ENCODE peak calls at places on chromosomes 5 and 9, in four cellular contexts. N, F, U and S are unnamed samples.

GRCh38 chr5:36267905-36268304 is 26.2 kb upstream of the NADK2 start:
- DNase-seq in N (no peak), U (no peak), F (no peak), S (no peak)

GRCh38 chr9:21770877-21771560 is 31.4 kb upstream of the MTAP start:
- DNase-seq in U (no peak), N (no peak), F (no peak), S (no peak)

GRCh38 chr9:129570450-129571297 is 50.2 kb downstream of the C9orf50 start:
- DNase-seq in U (peak), F (peak), N (no peak), S (no peak)

GRCh38 chr5:102627311-102627710 is 127.8 kb upstream of the PAM start:
- DNase-seq in F (no peak), U (no peak), N (no peak), S (no peak)

GRCh38 chr5:141821430-141821925 is 56.7 kb downstream of the PCDH1 start:
- DNase-seq in N (no peak), U (no peak), F (peak), S (no peak)

GRCh38 chr9:130232899-130233586 is 32.5 kb upstream of the HMCN2 start:
- DNase-seq in N (no peak), U (no peak), F (no peak), S (no peak)

GRCh38 chr5:93188876-93189485 is 392.0 kb downstream of the NR2F1-AS1 start:
- DNase-seq in U (no peak), N (no peak), F (no peak), S (no peak)

GRCh38 chr5:119426059-119426458 is 26.2 kb upstream of the HSD17B4 start:
- DNase-seq in U (no peak), N (no peak), F (no peak), S (no peak)

GRCh38 chr9:20636883-20637440 is 14.7 kb upstream of the MLLT3 start:
- DNase-seq in U (no peak), N (no peak), F (no peak), S (no peak)
- TF ChIP-seq TARDBP in U (no peak), N (no peak), F (no peak), S (no peak)

GRCh38 chr9:5671711-5672353 is 42.9 kb downstream of the RIC1 start:
- DNase-seq in N (peak), U (no peak), F (no peak), S (no peak)
- TF ChIP-seq TARDBP in N (no peak), U (no peak), F (no peak), S (no peak)

DNA sequence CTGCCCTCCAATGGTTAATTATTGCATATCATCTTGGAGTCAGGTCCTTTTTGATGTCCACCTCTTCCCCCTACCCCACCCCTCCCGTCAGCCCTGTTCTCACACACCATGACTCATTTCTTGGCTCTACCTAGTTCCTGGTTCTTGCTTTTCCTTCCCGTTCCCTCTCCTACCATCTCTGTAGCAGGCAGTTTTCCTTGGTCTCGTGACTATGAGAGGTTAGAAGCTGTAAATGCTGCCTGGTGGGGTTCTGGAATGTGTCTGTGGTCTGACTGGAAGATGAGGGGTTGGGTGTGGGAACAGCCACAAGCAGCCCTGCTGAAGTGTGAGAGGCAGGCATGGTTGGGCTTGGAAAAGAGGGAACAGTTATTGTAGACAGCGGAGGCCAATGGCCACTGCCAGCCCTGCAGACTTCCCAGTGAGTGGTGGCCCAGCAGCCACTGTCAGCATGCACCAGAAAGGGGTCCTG is 18.2 kb downstream of the SLC22A5 start:
- DNase-seq in N (no peak), U (no peak), F (peak), S (no peak)
- TF ChIP-seq TARDBP in N (no peak), U (no peak), F (no peak), S (no peak)

DNA sequence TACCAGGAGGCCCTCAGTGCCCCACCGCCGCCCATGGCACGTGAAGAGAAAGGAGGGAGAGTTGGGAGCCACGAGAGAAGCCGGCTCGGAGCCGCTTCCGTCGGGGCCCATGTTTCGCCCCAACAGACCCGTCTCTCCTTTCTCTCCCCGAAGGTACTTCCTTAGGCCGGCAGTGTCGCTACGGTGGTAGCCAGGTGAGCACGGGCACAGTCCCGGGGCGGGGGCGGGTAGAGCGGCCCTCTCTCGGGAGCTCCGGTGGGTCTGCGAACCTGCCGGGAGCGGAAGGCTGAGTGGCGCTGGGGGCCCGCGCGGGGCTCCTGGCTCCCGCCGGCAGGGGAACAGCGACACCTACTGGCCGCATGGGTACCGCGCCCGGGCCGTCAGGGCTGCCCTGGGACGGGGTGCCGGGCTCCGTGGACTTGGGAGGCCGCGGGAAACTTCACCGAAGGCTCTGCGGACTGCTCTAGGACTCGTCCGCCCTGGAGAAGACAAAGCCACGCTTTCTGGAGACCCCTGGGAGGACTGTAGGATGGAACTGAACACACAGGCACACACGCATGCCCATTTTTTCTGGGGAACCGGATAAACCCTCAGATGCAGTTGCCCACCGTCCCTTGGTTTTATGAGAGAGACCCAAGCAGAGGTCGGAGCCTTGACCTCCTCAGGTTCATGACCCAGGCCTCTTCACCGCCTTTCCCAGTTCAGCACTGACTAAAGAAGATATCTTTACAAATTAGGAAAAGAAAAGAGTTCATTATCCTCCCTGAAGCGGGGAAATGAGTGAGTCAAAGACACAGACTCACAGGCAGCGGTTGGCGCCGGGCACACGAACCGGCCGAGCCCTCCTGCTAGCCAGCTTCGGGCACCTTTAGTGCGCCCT is 202.5 kb downstream of the MEF2C start:
- DNase-seq in F (peak), U (peak), N (no peak), S (peak)
- TF ChIP-seq TARDBP in F (peak), U (no peak), N (no peak), S (no peak)

GRCh38 chr5:16179936-16180788 is 571 bp upstream of the MARCHF11 start:
- DNase-seq in F (no peak), N (no peak), U (no peak), S (no peak)
- TF ChIP-seq TARDBP in F (no peak), N (no peak), U (no peak), S (no peak)

DNA sequence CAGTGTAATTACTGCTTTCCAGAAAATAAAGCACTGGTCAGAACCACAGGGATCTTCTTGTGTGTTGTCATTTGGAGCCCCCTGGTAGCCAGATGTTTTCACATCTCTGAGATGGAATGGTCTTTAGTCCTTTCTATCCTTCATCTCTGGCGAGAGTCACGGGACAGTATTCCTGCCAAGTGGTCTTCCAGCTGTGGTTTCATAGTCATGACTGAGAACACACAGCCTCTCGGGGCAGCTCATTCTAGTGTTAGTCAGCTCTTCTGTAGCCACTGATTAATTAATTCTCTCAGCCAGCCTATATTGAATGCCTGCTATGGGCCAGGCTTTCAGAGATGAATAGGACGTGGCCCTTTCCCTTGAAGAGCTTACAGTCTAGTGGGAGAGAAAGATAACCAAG is 34.1 kb downstream of the HMGXB3 start:
- DNase-seq in F (no peak), N (no peak), U (no peak), S (no peak)
- TF ChIP-seq TARDBP in F (no peak), N (no peak), U (no peak), S (no peak)

GRCh38 chr9:136644343-136644592 is 18.4 kb upstream of the EGFL7 start:
- DNase-seq in F (peak), U (no peak), N (no peak), S (no peak)

GRCh38 chr9:136644593-136645342 is 17.9 kb upstream of the EGFL7 start:
- DNase-seq in U (peak), N (no peak), F (peak), S (no peak)

GRCh38 chr9:136645343-136645902 is 17.3 kb upstream of the EGFL7 start:
- DNase-seq in N (no peak), U (no peak), F (peak), S (no peak)

GRCh38 chr9:136646827-136647711 is 15.6 kb upstream of the EGFL7 start:
- DNase-seq in F (no peak), U (no peak), N (no peak), S (no peak)

DNA sequence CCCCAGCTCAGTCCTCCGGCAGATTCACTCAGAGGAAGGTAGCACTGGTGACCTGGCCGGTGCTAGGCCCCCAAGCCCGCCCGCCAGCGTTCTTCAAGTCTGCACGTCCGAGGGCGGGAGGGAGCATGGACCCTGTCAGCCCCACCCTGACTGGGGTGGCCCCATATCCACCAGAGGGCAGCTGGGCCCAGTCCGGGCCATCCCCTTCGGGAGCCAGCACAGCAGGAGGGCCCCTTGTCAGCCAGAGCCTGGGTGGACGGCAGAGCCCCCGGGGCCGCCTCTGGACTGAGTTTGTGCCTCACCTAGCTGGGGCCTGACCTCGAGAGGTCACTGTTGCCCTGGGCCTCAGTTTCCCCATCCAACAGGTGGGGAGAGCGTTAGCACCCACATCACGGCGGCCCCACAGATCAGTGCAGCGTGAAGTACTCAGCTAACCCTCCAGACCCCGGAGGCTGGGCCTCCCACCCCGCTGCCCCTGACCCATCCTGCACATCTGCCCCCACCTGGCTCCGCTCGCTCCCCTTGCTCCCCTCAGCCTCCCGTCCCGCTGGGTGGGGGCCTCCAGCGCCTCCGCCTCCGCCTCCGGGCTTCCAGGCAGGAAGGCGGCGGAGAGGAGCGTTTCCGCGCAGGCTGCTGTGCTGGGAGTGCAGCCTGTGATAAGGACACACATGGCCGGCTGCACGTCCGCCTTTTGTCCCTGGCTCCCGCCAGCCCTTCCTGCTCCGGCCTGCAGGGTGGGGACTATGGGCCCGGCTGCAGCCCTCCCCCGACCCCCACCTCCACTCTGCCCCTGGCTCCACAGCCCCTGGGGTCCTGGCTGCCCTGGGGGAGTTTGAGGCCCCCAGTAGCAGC is 16.6 kb upstream of the EGFL7 start:
- DNase-seq in F (peak), N (no peak), U (peak), S (no peak)
- TF ChIP-seq TARDBP in F (no peak), N (no peak), U (peak), S (no peak)

GRCh38 chr5:176868731-176869130 is 30.4 kb downstream of the HK3 start:
- DNase-seq in F (no peak), U (no peak), N (no peak), S (no peak)

GRCh38 chr5:176864755-176865154 is 34.4 kb downstream of the HK3 start:
- DNase-seq in F (no peak), U (no peak), N (no peak), S (no peak)

GRCh38 chr5:176865964-176866363 is 33.2 kb downstream of the HK3 start:
- DNase-seq in N (no peak), F (no peak), U (no peak), S (no peak)

GRCh38 chr5:176868126-176868525 is 31.0 kb downstream of the HK3 start:
- DNase-seq in U (no peak), F (no peak), N (no peak), S (no peak)

GRCh38 chr5:176866913-176867312 is 32.2 kb downstream of the HK3 start:
- DNase-seq in U (no peak), F (peak), N (no peak), S (no peak)
- TF ChIP-seq TARDBP in U (no peak), F (no peak), N (no peak), S (no peak)

GRCh38 chr5:139848508-139849100 is 53.0 kb downstream of the PSD2 start:
- DNase-seq in N (no peak), F (no peak), U (no peak), S (no peak)

GRCh38 chr5:139847091-139847490 is 51.5 kb downstream of the PSD2 start:
- DNase-seq in F (no peak), U (no peak), N (no peak), S (no peak)

GRCh38 chr5:139849501-139849900 is 53.9 kb downstream of the PSD2 start:
- DNase-seq in F (no peak), N (no peak), U (no peak), S (no peak)

GRCh38 chr5:139845846-139846681 is 50.5 kb downstream of the PSD2 start:
- DNase-seq in U (no peak), N (no peak), F (no peak), S (no peak)

DNA sequence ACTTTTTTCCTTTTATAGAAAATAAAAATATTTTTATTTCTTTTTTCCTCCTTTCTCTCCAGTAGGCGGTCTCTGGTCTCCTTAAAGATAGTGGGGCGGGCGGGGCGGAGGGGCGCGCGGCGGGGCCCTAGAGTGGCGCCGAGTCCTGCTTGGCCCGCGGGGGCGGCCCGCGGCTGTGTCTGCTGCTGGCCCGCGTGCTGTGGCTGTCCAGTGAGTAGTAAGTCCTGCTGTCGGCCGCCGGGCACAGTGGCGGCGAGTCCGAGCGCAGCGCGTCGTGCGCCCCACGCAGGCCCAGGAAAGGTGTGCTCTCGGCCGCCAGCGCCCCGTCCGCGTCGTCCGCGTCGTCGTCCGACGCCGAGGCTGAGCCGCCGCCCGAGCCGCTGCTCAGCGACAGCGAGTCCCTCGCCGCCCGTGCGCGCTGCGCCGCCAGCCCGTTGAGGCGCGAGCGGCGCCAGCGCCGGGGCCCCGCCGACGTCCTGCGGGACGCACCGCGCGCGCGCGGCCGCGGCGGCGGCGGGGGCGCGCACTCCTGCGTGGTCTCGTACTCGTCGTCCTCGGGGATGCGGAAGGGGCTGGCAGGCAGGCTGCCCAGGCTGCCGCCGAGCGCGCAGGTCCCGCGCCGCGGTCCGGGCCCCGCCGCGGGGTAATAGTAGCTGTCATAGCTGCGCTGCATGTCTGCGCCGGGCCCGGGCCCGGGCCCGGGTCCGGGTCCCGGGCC is 52.3 kb downstream of the PSD2 start:
- DNase-seq in F (peak), N (no peak), U (no peak), S (peak)
- TF ChIP-seq TARDBP in F (no peak), N (no peak), U (no peak), S (no peak)

DNA sequence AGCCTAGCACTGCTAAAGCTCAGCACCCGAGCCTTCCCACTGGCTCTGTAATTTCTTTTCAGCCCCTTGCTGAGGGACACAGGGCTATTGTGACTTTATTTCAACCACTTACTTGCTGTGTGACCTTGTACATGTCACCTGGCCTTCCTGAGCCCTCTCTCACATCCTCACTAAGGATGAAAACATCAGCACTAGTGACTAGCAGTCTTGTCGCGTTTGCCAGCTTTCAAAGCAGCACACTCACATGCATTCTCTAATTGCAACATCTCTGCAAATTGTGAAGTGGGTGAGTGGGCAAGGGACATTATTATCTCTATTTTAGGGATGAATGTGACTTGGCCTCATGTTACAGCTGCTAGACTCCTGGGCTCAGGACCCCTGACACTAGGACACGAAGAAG is 144.5 kb downstream of the SEC61B start:
- DNase-seq in U (no peak), F (no peak), N (no peak), S (no peak)
- TF ChIP-seq TARDBP in U (no peak), F (no peak), N (no peak), S (no peak)